ENCODE peak calls at places on chromosomes 3 and 15, in eight cellular contexts. One of them, this sample, is unnamed.

GRCh38 chr3:184320099-184320445 is 5.7 kb downstream of the EIF4G1 start:
- DNase-seq in effector CD4-positive, alpha-beta T cell: no peak
- DNase-seq in HS-5: peak; percentile 92
- DNase-seq in HEK293T: no peak
- DNase-seq in kidney epithelial cell: peak; percentile 70
- DNase-seq in posterior cingulate gyrus: peak; percentile 93
- DNase-seq in cardiac septum: peak; percentile 96
- DNase-seq in A549: peak; percentile 95
- DNase-seq in this sample: no peak

GRCh38 chr15:56918907-56919707 is 663 bp downstream of the TCF12 start:
- DNase-seq in cardiac septum: peak; percentile 78
- DNase-seq in A549: peak; percentile 59
- DNase-seq in HS-5: no peak
- DNase-seq in effector CD4-positive, alpha-beta T cell: peak; percentile 46
- DNase-seq in HEK293T: peak; percentile 31
- DNase-seq in posterior cingulate gyrus: peak; percentile 39
- DNase-seq in kidney epithelial cell: no peak
- DNase-seq in this sample: peak; percentile 69

GRCh38 chr15:74327756-74328155 is 39.7 kb downstream of the CYP11A1 start:
- DNase-seq in A549: no peak
- DNase-seq in HEK293T: no peak
- DNase-seq in HS-5: no peak
- DNase-seq in posterior cingulate gyrus: no peak
- DNase-seq in cardiac septum: no peak
- DNase-seq in kidney epithelial cell: no peak
- DNase-seq in effector CD4-positive, alpha-beta T cell: no peak
- DNase-seq in this sample: no peak

GRCh38 chr3:194404365-194405140 is 5.5 kb upstream of the GP5 start:
- DNase-seq in posterior cingulate gyrus: no peak
- DNase-seq in A549: no peak
- DNase-seq in cardiac septum: no peak
- DNase-seq in effector CD4-positive, alpha-beta T cell: peak; percentile 38
- DNase-seq in kidney epithelial cell: no peak
- DNase-seq in HEK293T: no peak
- DNase-seq in HS-5: peak; percentile 28
- DNase-seq in this sample: peak; percentile 72

GRCh38 chr3:71050521-71051258 is 532.8 kb downstream of the FOXP1 start:
- DNase-seq in kidney epithelial cell: peak; percentile 58
- DNase-seq in effector CD4-positive, alpha-beta T cell: peak; percentile 50
- DNase-seq in A549: no peak
- DNase-seq in posterior cingulate gyrus: no peak
- DNase-seq in HEK293T: no peak
- DNase-seq in HS-5: no peak
- DNase-seq in cardiac septum: no peak
- DNase-seq in this sample: no peak

GRCh38 chr3:149638401-149639092 is 19.3 kb downstream of the WWTR1 start:
- DNase-seq in posterior cingulate gyrus: no peak
- DNase-seq in effector CD4-positive, alpha-beta T cell: no peak
- DNase-seq in kidney epithelial cell: no peak
- DNase-seq in HS-5: no peak
- DNase-seq in HEK293T: no peak
- DNase-seq in A549: no peak
- DNase-seq in cardiac septum: no peak
- DNase-seq in this sample: no peak

GRCh38 chr3:100525753-100526612 is 33.6 kb downstream of the TMEM45A start:
- DNase-seq in kidney epithelial cell: peak; percentile 50
- DNase-seq in cardiac septum: no peak
- DNase-seq in HEK293T: peak; percentile 30
- DNase-seq in posterior cingulate gyrus: no peak
- DNase-seq in effector CD4-positive, alpha-beta T cell: no peak
- DNase-seq in HS-5: no peak
- DNase-seq in A549: no peak
- DNase-seq in this sample: no peak

GRCh38 chr3:125057186-125057850 is 1.5 kb upstream of the HEG1 start:
- DNase-seq in effector CD4-positive, alpha-beta T cell: no peak
- DNase-seq in HEK293T: no peak
- DNase-seq in posterior cingulate gyrus: no peak
- DNase-seq in A549: no peak
- DNase-seq in cardiac septum: no peak
- DNase-seq in HS-5: no peak
- DNase-seq in kidney epithelial cell: no peak
- DNase-seq in this sample: peak; percentile 44

GRCh38 chr3:186254676-186255665 is 107.1 kb downstream of the DGKG start:
- DNase-seq in posterior cingulate gyrus: no peak
- DNase-seq in effector CD4-positive, alpha-beta T cell: no peak
- DNase-seq in kidney epithelial cell: no peak
- DNase-seq in A549: no peak
- DNase-seq in HS-5: no peak
- DNase-seq in cardiac septum: no peak
- DNase-seq in HEK293T: no peak
- DNase-seq in this sample: no peak

GRCh38 chr3:149378420-149379388 is 1.3 kb upstream of the TM4SF1 start:
- DNase-seq in kidney epithelial cell: no peak
- DNase-seq in cardiac septum: no peak
- DNase-seq in HS-5: no peak
- DNase-seq in posterior cingulate gyrus: no peak
- DNase-seq in HEK293T: no peak
- DNase-seq in effector CD4-positive, alpha-beta T cell: no peak
- DNase-seq in A549: no peak
- DNase-seq in this sample: no peak

GRCh38 chr3:37546876-37547275 is 314.8 kb upstream of the CTDSPL start:
- DNase-seq in kidney epithelial cell: no peak
- DNase-seq in HEK293T: peak; percentile 58
- DNase-seq in A549: peak; percentile 49
- DNase-seq in effector CD4-positive, alpha-beta T cell: no peak
- DNase-seq in HS-5: no peak
- DNase-seq in posterior cingulate gyrus: no peak
- DNase-seq in cardiac septum: no peak
- DNase-seq in this sample: peak; percentile 29

GRCh38 chr15:101568304-101568703 is 78.8 kb upstream of the PCSK6 start:
- DNase-seq in kidney epithelial cell: no peak
- DNase-seq in HEK293T: no peak
- DNase-seq in HS-5: no peak
- DNase-seq in posterior cingulate gyrus: no peak
- DNase-seq in A549: no peak
- DNase-seq in effector CD4-positive, alpha-beta T cell: no peak
- DNase-seq in cardiac septum: no peak
- DNase-seq in this sample: no peak

GRCh38 chr15:88860212-88860611 is 35.1 kb downstream of the HAPLN3 start:
- DNase-seq in kidney epithelial cell: no peak
- DNase-seq in A549: no peak
- DNase-seq in HEK293T: no peak
- DNase-seq in effector CD4-positive, alpha-beta T cell: no peak
- DNase-seq in HS-5: no peak
- DNase-seq in cardiac septum: no peak
- DNase-seq in posterior cingulate gyrus: no peak
- DNase-seq in this sample: no peak

GRCh38 chr15:63971427-63971805 is 74.9 kb downstream of the DAPK2 start:
- DNase-seq in kidney epithelial cell: no peak
- DNase-seq in HS-5: no peak
- DNase-seq in cardiac septum: no peak
- DNase-seq in posterior cingulate gyrus: no peak
- DNase-seq in HEK293T: no peak
- DNase-seq in effector CD4-positive, alpha-beta T cell: peak; percentile 23
- DNase-seq in A549: no peak
- DNase-seq in this sample: peak; percentile 64

GRCh38 chr3:129161860-129162271 is 1.0 kb upstream of the ISY1 start:
- DNase-seq in HS-5: no peak
- DNase-seq in A549: peak; percentile 40
- DNase-seq in posterior cingulate gyrus: no peak
- DNase-seq in cardiac septum: no peak
- DNase-seq in kidney epithelial cell: no peak
- DNase-seq in HEK293T: peak; percentile 32
- DNase-seq in effector CD4-positive, alpha-beta T cell: peak; percentile 19
- DNase-seq in this sample: peak; percentile 58

GRCh38 chr3:196788509-196788908 is 48.9 kb downstream of the PAK2 start:
- DNase-seq in HS-5: no peak
- DNase-seq in kidney epithelial cell: no peak
- DNase-seq in effector CD4-positive, alpha-beta T cell: no peak
- DNase-seq in HEK293T: peak; percentile 6
- DNase-seq in cardiac septum: no peak
- DNase-seq in A549: no peak
- DNase-seq in posterior cingulate gyrus: no peak
- DNase-seq in this sample: no peak

GRCh38 chr3:139558351-139559170 is 19.0 kb upstream of the RBP1 start:
- DNase-seq in kidney epithelial cell: no peak
- DNase-seq in cardiac septum: no peak
- DNase-seq in HS-5: no peak
- DNase-seq in A549: no peak
- DNase-seq in effector CD4-positive, alpha-beta T cell: no peak
- DNase-seq in posterior cingulate gyrus: no peak
- DNase-seq in HEK293T: no peak
- DNase-seq in this sample: no peak

GRCh38 chr3:123372789-123373534 is 75.9 kb downstream of the ADCY5 start:
- DNase-seq in cardiac septum: no peak
- DNase-seq in posterior cingulate gyrus: no peak
- DNase-seq in HS-5: no peak
- DNase-seq in HEK293T: no peak
- DNase-seq in kidney epithelial cell: no peak
- DNase-seq in A549: no peak
- DNase-seq in effector CD4-positive, alpha-beta T cell: no peak
- DNase-seq in this sample: peak; percentile 42

GRCh38 chr3:114551770-114552526 is 258.1 kb downstream of the TIGIT start:
- DNase-seq in A549: peak; percentile 2
- DNase-seq in HS-5: peak; percentile 60
- DNase-seq in effector CD4-positive, alpha-beta T cell: no peak
- DNase-seq in kidney epithelial cell: peak; percentile 75
- DNase-seq in HEK293T: no peak
- DNase-seq in cardiac septum: no peak
- DNase-seq in posterior cingulate gyrus: no peak
- DNase-seq in this sample: no peak

GRCh38 chr3:56974242-56974945 is 86.1 kb upstream of the SPATA12 start:
- DNase-seq in HEK293T: no peak
- DNase-seq in effector CD4-positive, alpha-beta T cell: no peak
- DNase-seq in HS-5: no peak
- DNase-seq in posterior cingulate gyrus: no peak
- DNase-seq in cardiac septum: no peak
- DNase-seq in kidney epithelial cell: no peak
- DNase-seq in A549: no peak
- DNase-seq in this sample: no peak

GRCh38 chr3:33144433-33144832 is 30.6 kb downstream of the CRTAP start:
- DNase-seq in cardiac septum: no peak
- DNase-seq in posterior cingulate gyrus: no peak
- DNase-seq in HS-5: no peak
- DNase-seq in kidney epithelial cell: no peak
- DNase-seq in A549: peak; percentile 27
- DNase-seq in HEK293T: peak; percentile 71
- DNase-seq in effector CD4-positive, alpha-beta T cell: no peak
- DNase-seq in this sample: peak; percentile 52

GRCh38 chr3:184341925-184342324 is 4.5 kb downstream of the FAM131A start:
- DNase-seq in HEK293T: no peak
- DNase-seq in posterior cingulate gyrus: no peak
- DNase-seq in kidney epithelial cell: no peak
- DNase-seq in A549: no peak
- DNase-seq in cardiac septum: no peak
- DNase-seq in HS-5: no peak
- DNase-seq in effector CD4-positive, alpha-beta T cell: no peak
- DNase-seq in this sample: no peak

GRCh38 chr15:88878720-88879184 is 16.6 kb downstream of the HAPLN3 start:
- DNase-seq in effector CD4-positive, alpha-beta T cell: no peak
- DNase-seq in kidney epithelial cell: no peak
- DNase-seq in posterior cingulate gyrus: no peak
- DNase-seq in cardiac septum: no peak
- DNase-seq in HS-5: no peak
- DNase-seq in HEK293T: peak; percentile 85
- DNase-seq in A549: peak; percentile 87
- DNase-seq in this sample: peak; percentile 83

GRCh38 chr3:64184621-64185020 is 40.6 kb downstream of the PRICKLE2 start:
- DNase-seq in posterior cingulate gyrus: no peak
- DNase-seq in HEK293T: no peak
- DNase-seq in cardiac septum: no peak
- DNase-seq in HS-5: no peak
- DNase-seq in effector CD4-positive, alpha-beta T cell: no peak
- DNase-seq in kidney epithelial cell: no peak
- DNase-seq in A549: no peak
- DNase-seq in this sample: no peak

GRCh38 chr3:155412856-155413255 is 119.4 kb upstream of the STRIT1 start:
- DNase-seq in HEK293T: no peak
- DNase-seq in effector CD4-positive, alpha-beta T cell: no peak
- DNase-seq in A549: no peak
- DNase-seq in HS-5: no peak
- DNase-seq in cardiac septum: no peak
- DNase-seq in kidney epithelial cell: no peak
- DNase-seq in posterior cingulate gyrus: no peak
- DNase-seq in this sample: no peak

GRCh38 chr3:48662753-48663488 is at the start of gene CELSR3:
- DNase-seq in HEK293T: peak; percentile 69
- DNase-seq in A549: peak; percentile 51
- DNase-seq in posterior cingulate gyrus: peak; percentile 81
- DNase-seq in cardiac septum: no peak
- DNase-seq in effector CD4-positive, alpha-beta T cell: peak; percentile 33
- DNase-seq in kidney epithelial cell: peak; percentile 55
- DNase-seq in HS-5: peak; percentile 61
- DNase-seq in this sample: peak; percentile 66

GRCh38 chr3:37559461-37559860 is 302.2 kb upstream of the CTDSPL start:
- DNase-seq in posterior cingulate gyrus: no peak
- DNase-seq in kidney epithelial cell: peak; percentile 25
- DNase-seq in A549: no peak
- DNase-seq in HEK293T: no peak
- DNase-seq in effector CD4-positive, alpha-beta T cell: no peak
- DNase-seq in cardiac septum: no peak
- DNase-seq in HS-5: peak; percentile 73
- DNase-seq in this sample: peak; percentile 37

GRCh38 chr15:61613138-61613537 is 384.0 kb upstream of the RORA start:
- DNase-seq in posterior cingulate gyrus: no peak
- DNase-seq in cardiac septum: no peak
- DNase-seq in HEK293T: no peak
- DNase-seq in kidney epithelial cell: no peak
- DNase-seq in effector CD4-positive, alpha-beta T cell: no peak
- DNase-seq in A549: no peak
- DNase-seq in HS-5: no peak
- DNase-seq in this sample: no peak

GRCh38 chr15:74414603-74415338 is 19.0 kb downstream of the SEMA7A start:
- DNase-seq in posterior cingulate gyrus: no peak
- DNase-seq in effector CD4-positive, alpha-beta T cell: no peak
- DNase-seq in kidney epithelial cell: no peak
- DNase-seq in A549: no peak
- DNase-seq in HS-5: no peak
- DNase-seq in cardiac septum: no peak
- DNase-seq in HEK293T: no peak
- DNase-seq in this sample: no peak

GRCh38 chr15:40845511-40846284 is 1.9 kb downstream of the SPINT1 start:
- DNase-seq in effector CD4-positive, alpha-beta T cell: no peak
- DNase-seq in A549: no peak
- DNase-seq in kidney epithelial cell: peak; percentile 59
- DNase-seq in HS-5: no peak
- DNase-seq in cardiac septum: no peak
- DNase-seq in posterior cingulate gyrus: no peak
- DNase-seq in HEK293T: no peak
- DNase-seq in this sample: peak; percentile 62

GRCh38 chr3:51974277-51974962 is 444 bp upstream of the ABHD14A start:
- DNase-seq in HS-5: no peak
- DNase-seq in HEK293T: no peak
- DNase-seq in cardiac septum: no peak
- DNase-seq in kidney epithelial cell: no peak
- DNase-seq in A549: no peak
- DNase-seq in effector CD4-positive, alpha-beta T cell: no peak
- DNase-seq in posterior cingulate gyrus: no peak
- DNase-seq in this sample: peak; percentile 51

GRCh38 chr3:72303926-72304325 is 519.0 kb upstream of the PROK2 start:
- DNase-seq in HS-5: no peak
- DNase-seq in kidney epithelial cell: no peak
- DNase-seq in A549: no peak
- DNase-seq in cardiac septum: no peak
- DNase-seq in effector CD4-positive, alpha-beta T cell: no peak
- DNase-seq in posterior cingulate gyrus: no peak
- DNase-seq in HEK293T: no peak
- DNase-seq in this sample: peak; percentile 98

GRCh38 chr3:128416578-128417150 is 50.0 kb downstream of the DNAJB8 start:
- DNase-seq in effector CD4-positive, alpha-beta T cell: no peak
- DNase-seq in kidney epithelial cell: peak; percentile 44
- DNase-seq in cardiac septum: no peak
- DNase-seq in posterior cingulate gyrus: no peak
- DNase-seq in HS-5: peak; percentile 71
- DNase-seq in A549: peak; percentile 91
- DNase-seq in HEK293T: peak; percentile 36
- DNase-seq in this sample: no peak

GRCh38 chr15:52683585-52683984 is 4.4 kb upstream of the ATOSA start:
- DNase-seq in posterior cingulate gyrus: no peak
- DNase-seq in A549: no peak
- DNase-seq in effector CD4-positive, alpha-beta T cell: no peak
- DNase-seq in HS-5: no peak
- DNase-seq in kidney epithelial cell: no peak
- DNase-seq in cardiac septum: no peak
- DNase-seq in HEK293T: no peak
- DNase-seq in this sample: no peak

This sample was measured in NCI-H82.